ENCODE peak calls at places on chromosomes 11 and 22, in nine cellular contexts. D, A, Z, L, F, K, P, Y and T are unnamed samples.

GRCh38 chr11:3840289-3840869 is 380 bp downstream of the RHOG start:
- DNase-seq in Y (no peak), K (peak; percentile 53), Z (no peak), F (no peak), P (peak; percentile 36), L (peak; percentile 52), A (no peak), D (peak; percentile 86), T (peak; percentile 28)

GRCh38 chr11:128515086-128515485 is 72.3 kb downstream of the ETS1 start:
- DNase-seq in L (no peak), F (no peak), Z (no peak), P (no peak), D (no peak), K (no peak), Y (no peak), A (no peak), T (no peak)

GRCh38 chr22:20130739-20131592 is 638 bp upstream of the ZDHHC8 start:
- DNase-seq in P (peak; percentile 86), Z (peak; percentile 61), F (peak; percentile 89), L (peak; percentile 85), Y (peak; percentile 88), D (peak; percentile 96), A (peak; percentile 92), K (peak; percentile 85), T (peak; percentile 91)

GRCh38 chr11:110890995-110891394 is 178.8 kb upstream of the ARHGAP20 start:
- DNase-seq in P (no peak), A (no peak), F (no peak), Z (no peak), Y (no peak), L (no peak), D (no peak), K (no peak), T (no peak)

GRCh38 chr11:18321622-18321990 is 334 bp downstream of the HPS5 start:
- DNase-seq in Y (no peak), F (no peak), D (no peak), A (no peak), L (no peak), P (no peak), K (no peak), Z (no peak), T (no peak)

GRCh38 chr11:60500276-60500935 is 7.8 kb downstream of the MS4A12 start:
- DNase-seq in A (no peak), P (peak; percentile 38), Y (no peak), Z (no peak), K (no peak), F (no peak), L (no peak), D (no peak), T (no peak)

GRCh38 chr22:18000441-18001039 is 23.8 kb downstream of the MICAL3 start:
- DNase-seq in K (no peak), Z (no peak), D (peak; percentile 85), Y (peak; percentile 27), L (peak; percentile 27), P (peak; percentile 41), F (no peak), A (no peak), T (peak; percentile 36)

GRCh38 chr11:3807856-3808845 is at the start of gene PGAP2:
- DNase-seq in Z (peak; percentile 35), Y (peak; percentile 55), P (peak; percentile 87), F (peak; percentile 68), L (peak; percentile 73), K (peak; percentile 67), A (peak; percentile 73), D (peak; percentile 93), T (peak; percentile 71)

GRCh38 chr11:83162377-83162776 is 5.4 kb downstream of the PCF11 start:
- DNase-seq in A (no peak), Y (peak; percentile 25), K (no peak), F (no peak), L (no peak), Z (peak; percentile 16), P (no peak), D (no peak), T (no peak)

GRCh38 chr22:46021577-46021976 is 44.6 kb upstream of the WNT7B start:
- DNase-seq in Y (no peak), K (no peak), Z (no peak), D (peak; percentile 21), F (no peak), P (no peak), L (no peak), A (no peak), T (no peak)

GRCh38 chr11:128745296-128746183 is 51.7 kb downstream of the FLI1 start:
- DNase-seq in Z (peak; percentile 27), F (no peak), L (no peak), D (no peak), A (no peak), Y (peak; percentile 53), P (no peak), K (no peak), T (peak; percentile 37)

GRCh38 chr22:36925388-36926290 is 12.2 kb downstream of the CSF2RB start:
- DNase-seq in Y (peak; percentile 30), Z (peak; percentile 1), P (no peak), K (peak; percentile 62), F (no peak), D (peak; percentile 73), A (no peak), L (no peak), T (no peak)

GRCh38 chr11:125448136-125448535 is 47.9 kb downstream of the FEZ1 start:
- DNase-seq in D (no peak), L (no peak), K (no peak), P (no peak), Y (peak; percentile 30), Z (peak; percentile 75), A (no peak), F (no peak), T (no peak)

DNA sequence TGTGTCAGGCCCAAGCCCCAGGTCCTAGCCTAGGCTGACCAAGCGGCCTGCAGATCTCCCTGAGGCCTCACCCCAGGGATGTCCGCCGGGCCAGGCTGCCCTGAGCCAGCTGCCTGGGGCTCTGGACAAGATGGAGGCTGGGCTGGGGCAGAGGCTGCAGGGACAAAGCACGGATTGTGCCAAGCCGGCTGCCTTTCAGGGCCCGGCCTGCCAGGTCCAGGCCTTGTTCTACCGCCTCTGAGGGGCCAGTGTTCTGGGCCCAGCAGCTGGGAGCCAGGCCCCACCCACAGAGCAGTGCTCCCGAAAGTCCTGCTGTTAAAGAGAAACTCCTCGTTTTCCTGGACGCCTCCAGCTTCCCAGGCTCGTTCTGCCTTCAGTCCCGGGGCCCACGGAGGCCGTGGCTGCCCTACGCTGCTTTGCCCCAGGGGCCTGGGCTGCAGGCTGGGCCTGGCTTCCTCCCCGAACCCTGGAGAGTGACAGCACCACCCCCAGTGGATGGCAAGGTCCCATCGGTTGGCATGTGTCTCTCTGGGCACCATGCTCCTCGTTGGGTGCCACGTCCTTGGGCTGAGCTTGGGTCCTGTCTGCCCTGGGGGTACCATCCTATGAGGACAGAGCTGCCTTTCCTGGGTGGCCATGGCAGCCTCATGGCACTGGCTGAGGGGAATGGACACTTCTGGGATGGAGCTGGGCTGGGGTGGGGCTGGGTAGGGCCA is 7.6 kb downstream of the BRSK2 start:
- DNase-seq in F (no peak), Z (no peak), A (no peak), Y (no peak), L (no peak), D (no peak), K (no peak), P (no peak), T (peak; percentile 59)
- H3K4me1 ChIP-seq in F (no peaks in the 10 kb centered on the region), Z (no peaks in the 10 kb centered on the region), A (peaks cover 2% of the 10 kb centered on the region), Y (no peaks in the 10 kb centered on the region), L (no peaks in the 10 kb centered on the region), D (no peaks in the 10 kb centered on the region), K (no peaks in the 10 kb centered on the region), P (no peaks in the 10 kb centered on the region), T (peaks cover 14% of the 10 kb centered on the region)

GRCh38 chr11:6655020-6655789 is 404 bp downstream of the DCHS1 start:
- DNase-seq in D (peak; percentile 81), L (no peak), Z (no peak), F (no peak), Y (peak; percentile 26), K (no peak), A (no peak), P (peak; percentile 17), T (no peak)
- H3K27me3 ChIP-seq in D (no peaks in the 10 kb centered on the region), L (peaks cover 5% of the 10 kb centered on the region), Z (peaks cover 17% of the 10 kb centered on the region), F (peaks cover 12% of the 10 kb centered on the region), Y (no peaks in the 10 kb centered on the region), K (no peaks in the 10 kb centered on the region), A (no peaks in the 10 kb centered on the region), P (peaks cover 9% of the 10 kb centered on the region), T (no peaks in the 10 kb centered on the region)

GRCh38 chr11:64855596-64856304 is 11.3 kb upstream of the CDC42BPG start:
- DNase-seq in F (no peak), A (no peak), L (no peak), P (no peak), D (no peak), K (no peak), Y (no peak), Z (no peak), T (no peak)

GRCh38 chr11:64854534-64855502 is 10.4 kb upstream of the CDC42BPG start:
- DNase-seq in L (no peak), K (peak; percentile 100), D (peak; percentile 84), F (peak; percentile 82), Y (peak; percentile 87), P (no peak), Z (peak; percentile 91), A (peak; percentile 79), T (no peak)

GRCh38 chr11:64853709-64854108 is 9.3 kb upstream of the CDC42BPG start:
- DNase-seq in A (no peak), K (no peak), Z (no peak), Y (no peak), P (no peak), D (peak; percentile 91), F (no peak), L (no peak), T (no peak)

GRCh38 chr11:64852804-64853520 is 8.5 kb upstream of the CDC42BPG start:
- DNase-seq in Z (no peak), A (no peak), D (peak; percentile 86), Y (no peak), F (no peak), P (no peak), L (no peak), K (no peak), T (no peak)

DNA sequence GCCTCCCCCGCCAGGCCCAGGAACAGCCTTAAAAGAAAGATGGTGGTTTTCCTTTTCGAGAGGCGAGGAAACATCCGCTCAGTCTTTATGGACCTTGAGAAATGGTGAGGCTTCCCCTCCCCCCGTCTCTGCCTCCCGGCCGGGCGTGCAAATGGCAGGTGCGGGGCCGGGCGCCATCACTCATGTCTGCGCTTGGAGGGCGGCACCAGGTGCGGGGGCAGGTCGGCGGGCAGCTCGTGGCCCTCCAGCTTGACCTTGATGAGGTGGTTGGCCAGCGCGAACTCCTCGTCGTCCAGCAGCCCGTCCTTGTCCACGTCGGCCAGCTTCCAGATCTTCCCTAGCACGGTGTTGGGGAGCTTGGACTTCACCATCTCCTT is 9.7 kb upstream of the CDC42BPG start:
- DNase-seq in F (no peak), A (no peak), K (no peak), D (peak; percentile 84), P (no peak), L (no peak), Y (no peak), Z (no peak), T (no peak)
- H3K4me1 ChIP-seq in F (peaks cover 98% of the 10 kb centered on the region), A (peaks cover 100% of the 10 kb centered on the region), K (peaks cover 78% of the 10 kb centered on the region), D (peaks cover 100% of the 10 kb centered on the region), P (no peaks in the 10 kb centered on the region), L (peaks cover 15% of the 10 kb centered on the region), Y (no peaks in the 10 kb centered on the region), Z (peaks cover 38% of the 10 kb centered on the region), T (peaks cover 17% of the 10 kb centered on the region)

DNA sequence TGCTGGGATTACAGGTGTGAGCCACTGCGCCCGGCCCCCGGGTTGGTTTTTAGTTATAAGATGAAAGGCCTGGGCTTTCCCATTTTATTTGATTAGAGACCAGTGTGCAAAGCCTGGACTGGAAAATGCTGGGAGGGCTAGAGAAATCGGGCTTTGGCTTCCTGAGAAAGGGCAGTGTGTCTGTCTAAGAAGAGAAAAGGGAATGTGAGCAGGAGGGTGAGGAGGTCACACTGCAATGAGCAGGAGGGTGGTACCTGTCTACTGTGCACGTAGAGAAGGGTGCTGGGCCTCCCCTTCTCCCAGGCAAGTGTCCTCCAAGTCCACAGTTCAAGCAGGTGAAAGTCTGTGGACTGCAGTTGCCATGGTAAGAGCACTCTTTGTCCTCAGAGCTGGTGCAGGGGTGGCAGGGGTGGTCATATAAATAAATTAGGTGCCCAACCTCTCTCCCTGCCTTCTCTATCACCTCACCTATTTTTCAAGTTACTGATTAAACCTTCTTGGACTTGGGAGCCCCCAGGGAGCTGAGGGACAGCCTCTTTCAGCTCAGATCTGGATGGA is 30.8 kb downstream of the SLC5A1 start:
- DNase-seq in Y (no peak), K (no peak), Z (no peak), L (no peak), A (no peak), P (no peak), D (no peak), F (no peak), T (no peak)
- H3K27me3 ChIP-seq in Y (peaks cover 8% of the 10 kb centered on the region), K (peaks cover 6% of the 10 kb centered on the region), Z (peaks cover 18% of the 10 kb centered on the region), L (peaks cover 33% of the 10 kb centered on the region), A (no peaks in the 10 kb centered on the region), P (peaks cover 38% of the 10 kb centered on the region), D (no peaks in the 10 kb centered on the region), F (no peaks in the 10 kb centered on the region), T (no peaks in the 10 kb centered on the region)